ENCODE peak calls at places on chromosomes 6 and 20, in four cellular contexts. I, X, Q and S are unnamed samples.

GRCh38 chr6:133671376-133671775 is 217.5 kb upstream of the TCF21 start:
- DNase-seq in X (no peak), I (no peak), Q (no peak), S (no peak)

GRCh38 chr6:117733341-117733740 is 58.1 kb downstream of the NUS1 start:
- DNase-seq in Q (no peak), X (no peak), I (no peak), S (no peak)

GRCh38 chr20:21512634-21513180 is 1.2 kb downstream of the NKX2-2 start:
- DNase-seq in X (no peak), Q (peak; percentile 50), I (no peak), S (no peak)

GRCh38 chr6:111278738-111279137 is 191.4 kb downstream of the SLC16A10 start:
- DNase-seq in I (no peak), X (no peak), Q (no peak), S (no peak)

GRCh38 chr6:30490031-30490876 is 945 bp downstream of the HLA-E start:
- DNase-seq in Q (peak; percentile 71), I (peak; percentile 31), X (peak; percentile 92), S (no peak)

GRCh38 chr6:3797231-3798200 is 46.0 kb upstream of the PXDC1 start:
- DNase-seq in I (no peak), Q (no peak), X (no peak), S (peak; percentile 89)

GRCh38 chr6:117317261-117317660 is 51.9 kb downstream of the VGLL2 start:
- DNase-seq in I (no peak), Q (no peak), X (no peak), S (peak; percentile 39)

GRCh38 chr6:106692112-106692822 is 62.9 kb downstream of the QRSL1 start:
- DNase-seq in X (no peak), Q (no peak), I (no peak), S (no peak)

GRCh38 chr6:49784272-49784671 is 2.8 kb downstream of the PGK2 start:
- DNase-seq in I (no peak), X (no peak), Q (no peak), S (no peak)

GRCh38 chr6:21228411-21228810 is 365.1 kb upstream of the SOX4 start:
- DNase-seq in X (no peak), Q (no peak), I (no peak), S (no peak)

GRCh38 chr6:26270903-26271639 is 93.9 kb upstream of the BTN3A2 start:
- DNase-seq in X (no peak), Q (peak; percentile 87), I (peak; percentile 98), S (no peak)

GRCh38 chr20:19944772-19945459 is 72.2 kb upstream of the NAA20 start:
- DNase-seq in X (no peak), I (peak; percentile 40), Q (no peak), S (no peak)

GRCh38 chr20:642398-643174 is 10.4 kb downstream of the SRXN1 start:
- DNase-seq in X (peak; percentile 63), I (no peak), Q (peak; percentile 86), S (peak; percentile 69)

GRCh38 chr6:166716910-166717617 is 90.0 kb upstream of the RPS6KA2 start:
- DNase-seq in X (no peak), Q (no peak), I (no peak), S (no peak)

GRCh38 chr6:127118505-127119360 is at the start of gene RSPO3:
- DNase-seq in Q (peak; percentile 44), I (no peak), X (no peak), S (no peak)

DNA sequence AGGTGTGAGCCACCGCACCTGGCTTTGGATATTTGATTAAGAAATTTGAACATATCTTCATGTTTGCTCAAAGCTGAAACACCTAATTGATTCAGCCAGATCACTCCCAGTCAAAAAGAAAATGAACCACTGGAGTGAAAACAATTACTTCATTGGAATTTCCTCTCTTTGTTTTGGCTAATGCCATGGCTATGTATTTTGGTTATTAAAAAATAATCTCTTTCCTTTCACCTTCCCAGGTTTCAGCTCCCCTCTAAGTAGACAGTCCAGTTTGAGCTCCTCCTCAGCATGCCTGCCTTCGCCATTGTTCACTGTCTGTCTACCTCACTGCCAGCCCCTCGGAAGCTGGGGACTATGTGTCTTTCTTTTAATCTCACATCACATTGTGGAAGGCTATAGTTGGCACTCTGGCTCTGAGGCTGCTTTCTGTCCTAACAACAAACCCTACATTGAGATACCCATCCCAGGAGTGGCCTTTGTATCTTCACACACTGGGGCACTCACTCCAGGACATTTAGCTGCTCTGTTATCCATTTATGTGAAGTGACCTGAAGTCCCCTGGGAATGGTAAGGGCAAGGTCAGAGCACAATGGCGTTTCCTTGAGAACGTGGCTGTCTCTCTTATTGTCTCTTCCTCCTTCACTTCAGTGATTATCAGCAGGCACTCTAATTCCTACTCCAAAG is 764.0 kb upstream of the CITED2 start:
- DNase-seq in I (no peak), Q (no peak), X (no peak), S (no peak)
- TF ChIP-seq NFIC in I (no peak), Q (no peak), X (no peak), S (no peak)

GRCh38 chr20:53927990-53928389 is 142.4 kb downstream of the BCAS1 start:
- DNase-seq in I (no peak), Q (no peak), X (no peak), S (no peak)

GRCh38 chr20:53926428-53927028 is 143.9 kb downstream of the BCAS1 start:
- DNase-seq in X (no peak), I (peak; percentile 99), Q (no peak), S (peak; percentile 98)

GRCh38 chr20:53922901-53923314 is 147.5 kb downstream of the BCAS1 start:
- DNase-seq in Q (no peak), X (no peak), I (no peak), S (no peak)

GRCh38 chr20:53923745-53924369 is 146.5 kb downstream of the BCAS1 start:
- DNase-seq in X (no peak), Q (no peak), I (no peak), S (no peak)

GRCh38 chr20:53925651-53926401 is 144.6 kb downstream of the BCAS1 start:
- DNase-seq in I (no peak), Q (no peak), X (no peak), S (no peak)
- H3K4me1 ChIP-seq in I (peaks cover 82% of the 10 kb centered on the region), Q (peaks cover 7% of the 10 kb centered on the region), X (no peaks in the 10 kb centered on the region), S (peaks cover 67% of the 10 kb centered on the region)

DNA sequence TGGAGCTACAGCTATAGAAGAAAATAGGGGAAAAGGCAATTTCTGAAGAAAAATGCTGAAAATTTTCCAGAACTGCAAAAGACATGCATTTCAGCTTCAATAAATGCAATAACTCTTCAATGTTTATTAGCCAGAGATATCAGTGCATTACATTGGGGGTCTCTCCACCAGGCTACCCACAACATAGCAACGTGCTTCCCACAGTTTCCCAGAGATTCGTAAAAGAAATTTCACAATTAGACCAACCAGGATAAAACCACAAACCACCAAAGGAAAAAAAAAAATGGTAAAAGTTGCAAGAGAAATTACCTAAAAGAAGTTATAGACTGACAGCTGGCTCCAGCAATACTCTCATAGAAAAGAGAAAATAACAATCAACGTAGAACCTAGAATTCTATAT is 16.0 kb downstream of the LY86 start:
- DNase-seq in I (no peak), Q (no peak), X (no peak), S (no peak)
- H3K9me3 ChIP-seq in I (peaks cover 8% of the 10 kb centered on the region), Q (no peaks in the 10 kb centered on the region), X (no peaks in the 10 kb centered on the region), S (no peaks in the 10 kb centered on the region)

GRCh38 chr6:63636516-63636968 is 940 bp downstream of the PHF3 start:
- DNase-seq in Q (peak; percentile 47), X (peak; percentile 40), I (no peak), S (peak; percentile 59)
- TF ChIP-seq NFIC in Q (no peak), X (no peak), I (no peak), S (no peak)

DNA sequence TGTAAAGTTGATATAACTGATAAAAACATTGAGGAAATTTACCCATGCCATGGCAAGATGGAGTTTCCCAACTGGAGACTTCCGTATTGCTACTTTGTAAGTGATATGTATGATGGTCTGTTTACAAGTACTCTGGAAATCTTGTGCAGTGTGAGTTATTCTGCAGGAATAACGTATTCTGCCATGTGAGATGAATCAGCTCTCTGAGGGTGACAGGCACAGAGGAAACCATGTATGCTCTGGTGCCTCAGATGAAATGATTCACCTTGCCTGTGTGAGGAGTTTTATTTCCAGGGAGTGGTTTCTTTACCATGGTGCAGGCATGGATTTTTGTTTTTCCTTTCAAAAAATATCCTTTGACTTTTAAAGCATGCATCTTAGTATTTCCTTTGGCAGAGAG is 35.9 kb upstream of the MTRF1L start:
- DNase-seq in Q (no peak), I (no peak), X (no peak), S (no peak)
- H3K4me1 ChIP-seq in Q (no peaks in the 10 kb centered on the region), I (no peaks in the 10 kb centered on the region), X (no peaks in the 10 kb centered on the region), S (no peaks in the 10 kb centered on the region)

DNA sequence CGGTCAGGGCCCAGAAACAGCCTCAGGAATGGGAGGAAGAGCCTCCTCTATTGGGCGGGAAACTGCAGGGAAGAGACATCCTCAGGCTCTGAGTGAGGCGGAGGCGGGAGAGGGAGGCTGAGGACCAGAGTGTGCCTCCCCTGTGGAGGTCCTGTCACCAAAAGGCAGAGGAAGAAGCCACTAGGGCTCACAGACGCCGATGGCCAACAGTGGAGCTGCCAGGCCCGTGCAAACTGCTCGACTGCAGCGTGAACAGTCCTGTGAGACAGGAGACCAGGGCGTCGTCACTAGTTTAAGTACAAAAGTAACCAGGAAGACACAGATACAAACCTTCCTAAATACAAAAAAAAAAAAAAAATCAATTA is 82.7 kb downstream of the TAF4 start:
- DNase-seq in Q (no peak), X (no peak), I (no peak), S (no peak)
- H3K9me3 ChIP-seq in Q (no peaks in the 10 kb centered on the region), X (no peaks in the 10 kb centered on the region), I (no peaks in the 10 kb centered on the region), S (no peaks in the 10 kb centered on the region)

GRCh38 chr6:75302280-75302679 is 17.7 kb upstream of the TMEM30A start:
- DNase-seq in I (no peak), X (no peak), Q (no peak), S (no peak)

GRCh38 chr6:75301537-75301936 is 16.9 kb upstream of the TMEM30A start:
- DNase-seq in X (no peak), Q (no peak), I (no peak), S (no peak)

GRCh38 chr6:75301088-75301487 is 16.5 kb upstream of the TMEM30A start:
- DNase-seq in I (no peak), X (no peak), Q (no peak), S (no peak)

GRCh38 chr6:75296811-75297779 is 12.5 kb upstream of the TMEM30A start:
- DNase-seq in X (peak; percentile 34), I (no peak), Q (peak; percentile 33), S (peak; percentile 57)

GRCh38 chr6:75300206-75300605 is 15.6 kb upstream of the TMEM30A start:
- DNase-seq in Q (no peak), X (no peak), I (no peak), S (no peak)
- TF ChIP-seq NFIC in Q (no peak), X (no peak), I (no peak), S (no peak)

GRCh38 chr6:41941280-41942044 is at the start of gene CCND3:
- DNase-seq in Q (peak; percentile 95), X (peak; percentile 95), I (peak; percentile 44), S (peak; percentile 85)

GRCh38 chr6:41942045-41942851 is 640 bp upstream of the CCND3 start:
- DNase-seq in X (no peak), I (no peak), Q (no peak), S (no peak)

GRCh38 chr6:41939848-41940758 is 1.5 kb downstream of the CCND3 start:
- DNase-seq in Q (no peak), I (no peak), X (peak; percentile 64), S (no peak)

GRCh38 chr6:41939091-41939847 is 2.3 kb downstream of the CCND3 start:
- DNase-seq in X (peak; percentile 54), I (no peak), Q (no peak), S (no peak)

GRCh38 chr6:41940759-41941279 is 789 bp downstream of the CCND3 start:
- DNase-seq in I (no peak), Q (peak; percentile 67), X (no peak), S (no peak)
- H3K4me1 ChIP-seq in I (peaks cover 35% of the 10 kb centered on the region), Q (peaks cover 23% of the 10 kb centered on the region), X (peaks cover 62% of the 10 kb centered on the region), S (peaks cover 37% of the 10 kb centered on the region)